ENCODE peak calls at places on chromosomes 1 and 21, in eight cellular contexts. I is breast epithelium, M is GM12878, X is sigmoid colon, U is prostate gland, O is transverse colon, D is GM23338, F is SK-N-SH. L is an unnamed sample.

GRCh38 chr1:233107130-233107529 is 156.7 kb downstream of the NTPCR start:
- DNase-seq in I (no peak), X (no peak), U (no peak), M (no peak), F (no peak), O (no peak), D (no peak), L (no peak)

GRCh38 chr1:56415258-56415657 is 164.1 kb downstream of the PLPP3 start:
- DNase-seq in D (no peak), O (no peak), U (no peak), X (no peak), M (no peak), F (no peak), I (no peak), L (no peak)

GRCh38 chr21:31447477-31447876 is 103.4 kb upstream of the TIAM1 start:
- DNase-seq in M (no peak), X (peak; percentile 68), O (no peak), F (no peak), D (no peak), I (no peak), U (no peak), L (no peak)

GRCh38 chr1:78492376-78492950 is 1.7 kb downstream of the PTGFR start:
- DNase-seq in I (no peak), O (no peak), X (no peak), F (no peak), U (no peak), D (no peak), M (no peak), L (no peak)

GRCh38 chr1:15426492-15427279 is 11.6 kb upstream of the CTRC start:
- DNase-seq in X (peak; percentile 84), I (no peak), D (no peak), F (no peak), M (no peak), U (peak; percentile 58), O (peak; percentile 79), L (no peak)

GRCh38 chr1:115911298-115911697 is 65.0 kb upstream of the SLC22A15 start:
- DNase-seq in X (no peak), D (no peak), O (no peak), I (no peak), U (peak; percentile 33), M (no peak), F (no peak), L (no peak)

GRCh38 chr1:164625004-164625617 is 66.1 kb downstream of the PBX1 start:
- DNase-seq in F (no peak), I (no peak), M (no peak), O (no peak), U (no peak), X (no peak), D (peak; percentile 51), L (no peak)

GRCh38 chr1:163875214-163875926 is 553.6 kb downstream of the NUF2 start:
- DNase-seq in U (no peak), F (no peak), O (peak; percentile 18), M (no peak), X (peak; percentile 79), D (no peak), I (no peak), L (no peak)

GRCh38 chr1:21439721-21440629 is at the start of gene NBPF3:
- DNase-seq in F (peak; percentile 96), O (peak; percentile 91), X (peak; percentile 94), M (peak; percentile 42), U (peak; percentile 93), D (peak; percentile 96), I (peak; percentile 80), L (peak; percentile 91)

GRCh38 chr1:237042892-237043576 is 1.1 kb downstream of the RYR2 start:
- DNase-seq in I (no peak), X (no peak), M (no peak), D (peak; percentile 60), U (no peak), O (no peak), F (peak; percentile 62), L (no peak)

GRCh38 chr1:22325531-22326371 is 125.9 kb upstream of the ZBTB40 start:
- DNase-seq in F (no peak), M (no peak), X (peak; percentile 47), D (no peak), I (peak; percentile 47), U (no peak), O (no peak), L (peak; percentile 17)

GRCh38 chr1:18486195-18486594 is 5.5 kb downstream of the KLHDC7A start:
- DNase-seq in F (peak; percentile 52), X (no peak), I (no peak), O (no peak), M (no peak), D (peak; percentile 75), U (no peak), L (no peak)

GRCh38 chr1:228497817-228498216 is 10.6 kb downstream of the RNF187 start:
- DNase-seq in D (no peak), X (no peak), F (no peak), U (no peak), O (no peak), I (no peak), M (no peak), L (no peak)

GRCh38 chr1:38013027-38013588 is 574 bp downstream of the UTP11 start:
- DNase-seq in O (no peak), F (no peak), X (no peak), D (peak; percentile 64), M (no peak), U (no peak), I (no peak), L (no peak)

GRCh38 chr1:84892657-84893618 is at the start of gene LPAR3:
- DNase-seq in F (peak; percentile 88), I (no peak), D (peak; percentile 91), X (no peak), U (peak; percentile 85), M (no peak), O (peak; percentile 51), L (no peak)

GRCh38 chr1:190858140-190858539 is 380.5 kb upstream of the BRINP3 start:
- DNase-seq in F (no peak), I (no peak), O (no peak), M (no peak), X (no peak), U (no peak), D (peak; percentile 43), L (no peak)

GRCh38 chr1:76381450-76382108 is 307.0 kb downstream of the ST6GALNAC3 start:
- DNase-seq in D (peak; percentile 14), O (no peak), F (no peak), I (no peak), U (no peak), X (no peak), M (no peak), L (no peak)

GRCh38 chr1:232594018-232594502 is 35.9 kb downstream of the SIPA1L2 start:
- DNase-seq in I (no peak), U (no peak), M (no peak), X (no peak), F (no peak), O (no peak), D (no peak), L (no peak)

DNA sequence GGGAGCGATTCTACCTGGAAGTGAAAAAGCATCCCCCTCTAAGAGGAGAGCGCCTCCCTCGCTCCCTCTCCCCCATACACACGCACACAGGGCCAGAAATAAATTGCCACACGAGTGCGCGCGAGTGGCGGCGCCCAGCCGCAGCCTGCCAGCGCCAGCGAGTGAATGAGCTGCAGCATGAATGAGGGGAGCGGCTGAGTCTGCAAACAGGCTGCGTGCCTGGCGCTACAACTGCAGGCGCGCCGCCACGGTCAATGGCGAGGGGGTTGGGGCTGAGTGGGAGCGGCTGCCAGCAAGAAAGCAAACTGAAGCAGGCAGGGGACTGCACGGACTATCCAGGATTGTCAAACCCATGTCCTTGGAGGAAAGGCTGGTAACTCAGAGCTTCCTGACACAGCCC is 2.2 kb downstream of the CAMK1G start:
- DNase-seq in F (peak; percentile 81), O (peak; percentile 45), D (peak; percentile 63), I (no peak), U (peak; percentile 35), X (peak; percentile 66), M (no peak), L (peak; percentile 65)
- TF ChIP-seq CTCF in F (peak; percentile 28), O (no peak), D (no peak), I (no peak), U (peak; percentile 21), X (no peak), M (no peak), L (no peak)

GRCh38 chr1:117059334-117059677 is 820 bp upstream of the TTF2 start:
- DNase-seq in O (peak; percentile 78), F (no peak), X (no peak), D (no peak), U (peak; percentile 32), M (peak; percentile 52), I (peak; percentile 68), L (peak; percentile 76)

GRCh38 chr1:117061986-117062415 is 1.9 kb downstream of the TTF2 start:
- DNase-seq in U (no peak), I (no peak), F (no peak), M (peak; percentile 69), X (no peak), D (no peak), O (no peak), L (no peak)

GRCh38 chr1:117058810-117059209 is 1.3 kb upstream of the TTF2 start:
- DNase-seq in M (no peak), D (no peak), O (no peak), I (no peak), X (no peak), F (no peak), U (no peak), L (no peak)

GRCh38 chr1:117060441-117061317 is 553 bp downstream of the TTF2 start:
- DNase-seq in M (peak; percentile 31), F (peak; percentile 61), I (no peak), U (peak; percentile 13), X (no peak), O (peak; percentile 34), D (peak; percentile 51), L (no peak)

GRCh38 chr1:117059678-117060440 is at the start of gene TTF2:
- DNase-seq in U (peak; percentile 96), D (peak; percentile 100), F (peak; percentile 96), O (peak; percentile 95), X (peak; percentile 97), M (peak; percentile 99), I (peak; percentile 93), L (peak; percentile 93)
- TF ChIP-seq POLR2AphosphoS5 in U (peak; percentile 91), D (peak; percentile 80), F (peak; percentile 49), O (no peak), X (peak; percentile 34), M (peak; percentile 95), I (peak; percentile 14), L (peak; percentile 18)

DNA sequence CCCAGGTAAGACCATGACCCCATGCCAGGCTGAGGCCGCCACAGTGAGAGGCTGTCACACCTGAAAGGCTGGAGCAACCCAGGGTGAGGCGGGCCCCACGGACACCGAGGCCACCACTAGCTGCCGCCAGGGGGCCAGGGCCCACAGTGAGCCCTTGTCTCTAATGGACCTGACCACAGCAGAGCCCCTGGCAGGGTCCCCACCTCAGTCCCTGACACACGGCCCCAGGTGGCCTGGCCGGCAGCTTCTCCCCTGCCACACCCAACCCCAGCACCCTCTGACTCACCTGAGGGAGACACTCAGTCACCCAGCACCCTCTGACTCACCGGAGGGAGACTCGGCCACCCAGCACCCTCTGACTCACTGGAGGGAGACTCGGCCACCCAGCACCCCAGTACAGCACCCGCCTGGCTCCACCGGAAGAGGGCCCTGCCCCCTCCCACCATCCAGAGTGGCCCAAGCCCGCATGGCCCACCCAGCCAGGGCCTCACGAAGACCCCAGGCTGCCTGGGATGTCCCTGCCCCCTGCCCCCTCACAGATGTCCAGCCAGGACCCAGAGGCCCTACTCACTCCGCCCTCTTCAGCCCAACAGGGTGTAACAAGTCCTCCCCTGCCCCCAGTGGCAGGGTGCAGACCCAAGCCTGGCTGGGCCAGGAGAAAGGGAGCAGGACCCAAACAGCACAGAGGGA is 4.4 kb downstream of the DVL1 start:
- DNase-seq in D (no peak), O (peak; percentile 62), M (no peak), I (no peak), F (peak; percentile 85), X (no peak), U (no peak), L (peak; percentile 68)
- TF ChIP-seq CTCF in D (peak; percentile 40), O (peak; percentile 47), M (peak; percentile 35), I (no peak), F (peak; percentile 57), X (no peak), U (peak; percentile 30), L (peak; percentile 40)

GRCh38 chr1:204382714-204383083 is 23.0 kb upstream of the PLEKHA6 start:
- DNase-seq in O (no peak), F (no peak), D (no peak), U (no peak), X (no peak), I (no peak), M (no peak), L (no peak)
- TF ChIP-seq POLR2AphosphoS5 in O (no peak), F (no peak), D (no peak), U (no peak), X (no peak), I (no peak), M (no peak), L (no peak)